ENCODE peak calls at places on chromosomes 11 and 22, in nine cellular contexts. One of them, this sample, is unnamed.

GRCh38 chr22:37267128-37267587 is 15.2 kb upstream of the CYTH4 start:
- DNase-seq in BE2C: peak
- DNase-seq in psoas muscle: peak
- DNase-seq in IMR-90: no peak
- DNase-seq in A549: no peak
- DNase-seq in left lung: peak
- DNase-seq in Panc1: no peak
- DNase-seq in WTC11: peak
- DNase-seq in brain microvascular endothelial cell: no peak
- DNase-seq in this sample: no peak

GRCh38 chr11:116472661-116473060 is 300.1 kb downstream of the BUD13 start:
- DNase-seq in A549: no peak
- DNase-seq in IMR-90: no peak
- DNase-seq in Panc1: no peak
- DNase-seq in WTC11: no peak
- DNase-seq in psoas muscle: no peak
- DNase-seq in left lung: no peak
- DNase-seq in BE2C: no peak
- DNase-seq in brain microvascular endothelial cell: no peak
- DNase-seq in this sample: no peak

GRCh38 chr22:46043339-46043738 is 66.4 kb upstream of the WNT7B start:
- DNase-seq in brain microvascular endothelial cell: no peak
- DNase-seq in left lung: no peak
- DNase-seq in WTC11: peak
- DNase-seq in BE2C: no peak
- DNase-seq in A549: no peak
- DNase-seq in psoas muscle: no peak
- DNase-seq in IMR-90: no peak
- DNase-seq in Panc1: no peak
- DNase-seq in this sample: no peak

GRCh38 chr11:65646288-65646734 is 8.4 kb downstream of the SIPA1 start:
- DNase-seq in A549: no peak
- DNase-seq in brain microvascular endothelial cell: no peak
- DNase-seq in psoas muscle: peak
- DNase-seq in BE2C: no peak
- DNase-seq in left lung: peak
- DNase-seq in IMR-90: no peak
- DNase-seq in Panc1: no peak
- DNase-seq in WTC11: no peak
- DNase-seq in this sample: no peak

GRCh38 chr11:79702303-79702702 is 261.5 kb upstream of the TENM4 start:
- DNase-seq in A549: no peak
- DNase-seq in BE2C: no peak
- DNase-seq in psoas muscle: no peak
- DNase-seq in left lung: no peak
- DNase-seq in Panc1: no peak
- DNase-seq in IMR-90: no peak
- DNase-seq in brain microvascular endothelial cell: no peak
- DNase-seq in WTC11: no peak
- DNase-seq in this sample: no peak

GRCh38 chr11:102950622-102951081 is 4.9 kb downstream of the MMP13 start:
- DNase-seq in psoas muscle: no peak
- DNase-seq in Panc1: no peak
- DNase-seq in IMR-90: peak
- DNase-seq in BE2C: no peak
- DNase-seq in WTC11: no peak
- DNase-seq in A549: peak
- DNase-seq in brain microvascular endothelial cell: no peak
- DNase-seq in left lung: no peak
- DNase-seq in this sample: peak

GRCh38 chr11:94664336-94664735 is 97.2 kb downstream of the PIWIL4 start:
- DNase-seq in left lung: no peak
- DNase-seq in Panc1: no peak
- DNase-seq in brain microvascular endothelial cell: no peak
- DNase-seq in WTC11: no peak
- DNase-seq in A549: peak
- DNase-seq in psoas muscle: no peak
- DNase-seq in BE2C: no peak
- DNase-seq in IMR-90: no peak
- DNase-seq in this sample: no peak

GRCh38 chr11:33633251-33634003 is 67.2 kb downstream of the C11orf91 start:
- DNase-seq in BE2C: no peak
- DNase-seq in brain microvascular endothelial cell: peak
- DNase-seq in Panc1: peak
- DNase-seq in IMR-90: peak
- DNase-seq in WTC11: no peak
- DNase-seq in left lung: no peak
- DNase-seq in A549: peak
- DNase-seq in psoas muscle: no peak
- DNase-seq in this sample: peak

GRCh38 chr11:83477772-83478171 is 191.6 kb upstream of the CCDC90B start:
- DNase-seq in psoas muscle: no peak
- DNase-seq in left lung: no peak
- DNase-seq in A549: no peak
- DNase-seq in IMR-90: no peak
- DNase-seq in WTC11: no peak
- DNase-seq in BE2C: no peak
- DNase-seq in Panc1: no peak
- DNase-seq in brain microvascular endothelial cell: no peak
- DNase-seq in this sample: no peak

GRCh38 chr11:11391169-11391568 is 38.1 kb upstream of the CSNK2A3 start:
- DNase-seq in psoas muscle: no peak
- DNase-seq in WTC11: no peak
- DNase-seq in IMR-90: no peak
- DNase-seq in A549: no peak
- DNase-seq in left lung: no peak
- DNase-seq in BE2C: no peak
- DNase-seq in Panc1: no peak
- DNase-seq in brain microvascular endothelial cell: no peak
- DNase-seq in this sample: no peak

GRCh38 chr11:115352805-115353483 is 151.3 kb downstream of the CADM1 start:
- DNase-seq in Panc1: no peak
- DNase-seq in left lung: no peak
- DNase-seq in BE2C: no peak
- DNase-seq in brain microvascular endothelial cell: no peak
- DNase-seq in IMR-90: peak
- DNase-seq in A549: no peak
- DNase-seq in psoas muscle: no peak
- DNase-seq in WTC11: no peak
- DNase-seq in this sample: no peak

GRCh38 chr11:61162092-61162935 is 1.1 kb upstream of the VPS37C start:
- DNase-seq in brain microvascular endothelial cell: peak
- DNase-seq in psoas muscle: no peak
- DNase-seq in A549: peak
- DNase-seq in BE2C: no peak
- DNase-seq in Panc1: no peak
- DNase-seq in IMR-90: peak
- DNase-seq in WTC11: no peak
- DNase-seq in left lung: no peak
- DNase-seq in this sample: peak

GRCh38 chr11:62613275-62613864 is 313 bp downstream of the ROM1 start:
- DNase-seq in A549: no peak
- DNase-seq in psoas muscle: no peak
- DNase-seq in left lung: no peak
- DNase-seq in BE2C: peak
- DNase-seq in WTC11: no peak
- DNase-seq in Panc1: no peak
- DNase-seq in IMR-90: no peak
- DNase-seq in brain microvascular endothelial cell: no peak
- DNase-seq in this sample: no peak

GRCh38 chr11:69462106-69463045 is 19.1 kb upstream of the LINC01488 start:
- DNase-seq in WTC11: no peak
- DNase-seq in BE2C: no peak
- DNase-seq in IMR-90: no peak
- DNase-seq in brain microvascular endothelial cell: no peak
- DNase-seq in A549: no peak
- DNase-seq in Panc1: no peak
- DNase-seq in left lung: peak
- DNase-seq in psoas muscle: peak
- DNase-seq in this sample: no peak

GRCh38 chr22:45294030-45294429 is 9.3 kb downstream of the UPK3A start:
- DNase-seq in left lung: no peak
- DNase-seq in BE2C: no peak
- DNase-seq in A549: no peak
- DNase-seq in psoas muscle: no peak
- DNase-seq in IMR-90: no peak
- DNase-seq in WTC11: no peak
- DNase-seq in brain microvascular endothelial cell: no peak
- DNase-seq in Panc1: no peak
- DNase-seq in this sample: no peak

GRCh38 chr11:123478352-123478986 is 48.4 kb downstream of the GRAMD1B start:
- DNase-seq in brain microvascular endothelial cell: peak
- DNase-seq in psoas muscle: peak
- DNase-seq in Panc1: peak
- DNase-seq in WTC11: peak
- DNase-seq in A549: peak
- DNase-seq in left lung: no peak
- DNase-seq in BE2C: peak
- DNase-seq in IMR-90: peak
- DNase-seq in this sample: peak

DNA sequence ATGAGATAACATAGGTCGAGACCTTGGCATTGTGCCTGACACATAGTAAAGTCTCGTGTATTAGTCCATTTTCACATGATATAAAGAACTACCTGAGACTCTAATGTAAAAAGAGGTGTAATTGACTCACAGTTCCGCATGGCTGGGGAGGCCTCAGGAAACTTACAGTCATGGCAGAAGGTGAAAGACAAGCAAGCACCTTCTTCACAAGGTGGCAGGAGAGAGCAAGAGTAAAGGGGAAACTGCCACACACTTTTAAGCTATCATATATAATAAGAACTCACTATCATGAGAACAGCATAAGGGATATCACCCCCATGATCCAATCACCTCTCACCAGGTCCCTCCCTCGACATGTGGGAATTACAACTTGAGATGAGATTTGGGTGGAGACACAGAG is 165.2 kb downstream of the SPON1 start:
- DNase-seq in WTC11: no peak
- DNase-seq in psoas muscle: no peak
- DNase-seq in A549: no peak
- DNase-seq in BE2C: no peak
- DNase-seq in Panc1: no peak
- DNase-seq in IMR-90: no peak
- DNase-seq in brain microvascular endothelial cell: no peak
- DNase-seq in left lung: no peak
- DNase-seq in this sample: no peak
- TF ChIP-seq CTCF in WTC11: no peak
- TF ChIP-seq CTCF in psoas muscle: no peak
- TF ChIP-seq CTCF in A549: no peak
- TF ChIP-seq CTCF in BE2C: no peak
- TF ChIP-seq CTCF in Panc1: peak
- TF ChIP-seq CTCF in IMR-90: no peak
- TF ChIP-seq CTCF in brain microvascular endothelial cell: no peak
- TF ChIP-seq CTCF in left lung: no peak
- TF ChIP-seq CTCF in this sample: no peak

GRCh38 chr11:44566952-44567875 is 1.8 kb downstream of the CD82 start:
- DNase-seq in left lung: no peak
- DNase-seq in BE2C: no peak
- DNase-seq in A549: no peak
- DNase-seq in psoas muscle: no peak
- DNase-seq in IMR-90: no peak
- DNase-seq in brain microvascular endothelial cell: no peak
- DNase-seq in WTC11: no peak
- DNase-seq in Panc1: no peak
- DNase-seq in this sample: no peak
- TF ChIP-seq CTCF in left lung: no peak
- TF ChIP-seq CTCF in BE2C: no peak
- TF ChIP-seq CTCF in A549: no peak
- TF ChIP-seq CTCF in psoas muscle: no peak
- TF ChIP-seq CTCF in IMR-90: peak
- TF ChIP-seq CTCF in brain microvascular endothelial cell: peak
- TF ChIP-seq CTCF in WTC11: no peak
- TF ChIP-seq CTCF in Panc1: no peak
- TF ChIP-seq CTCF in this sample: peak

DNA sequence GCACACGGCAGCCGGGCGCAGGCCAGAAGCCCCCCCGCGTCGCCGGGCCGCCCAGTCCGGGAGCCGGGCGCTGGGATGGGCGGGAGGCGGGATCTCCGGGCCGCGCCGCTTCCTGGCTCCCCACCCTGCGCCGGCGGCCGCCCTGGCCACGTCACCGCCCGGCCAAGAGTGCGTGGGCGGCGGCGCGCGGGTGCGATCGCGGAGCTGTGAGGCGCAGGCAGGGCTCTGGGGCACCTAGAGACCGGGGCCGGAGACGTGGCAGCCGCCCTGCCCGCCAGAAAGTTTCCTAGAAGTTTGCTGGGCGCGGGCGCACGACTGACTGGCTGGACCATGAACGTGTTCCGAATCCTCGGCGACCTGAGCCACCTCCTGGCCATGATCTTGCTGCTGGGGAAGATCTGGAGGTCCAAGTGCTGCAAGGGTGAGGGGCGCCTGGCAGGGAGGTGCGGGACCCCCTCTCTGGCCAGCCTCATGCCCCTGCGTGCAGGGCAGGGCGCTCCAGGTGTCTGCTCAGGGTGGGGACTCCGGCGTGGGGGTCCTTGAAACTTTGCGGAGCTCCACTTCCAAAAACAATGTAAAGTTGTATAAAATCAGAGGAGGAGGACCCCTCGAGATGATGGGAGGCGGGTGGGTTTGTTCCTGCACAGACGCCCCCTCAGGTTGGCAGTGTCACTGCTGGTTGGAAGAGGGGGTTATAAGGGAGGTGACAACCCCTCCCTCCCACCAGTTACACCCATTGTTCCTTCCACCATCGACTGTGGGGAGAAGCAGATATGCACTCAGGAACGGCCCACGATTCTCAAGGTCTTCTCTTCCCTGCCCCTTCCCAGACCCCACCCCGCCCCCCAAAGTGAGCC is at the start of gene KDELR3:
- DNase-seq in WTC11: peak
- DNase-seq in A549: no peak
- DNase-seq in IMR-90: peak
- DNase-seq in left lung: peak
- DNase-seq in brain microvascular endothelial cell: peak
- DNase-seq in Panc1: no peak
- DNase-seq in BE2C: peak
- DNase-seq in psoas muscle: peak
- DNase-seq in this sample: peak
- TF ChIP-seq CTCF in WTC11: no peak
- TF ChIP-seq CTCF in A549: no peak
- TF ChIP-seq CTCF in IMR-90: peak
- TF ChIP-seq CTCF in left lung: no peak
- TF ChIP-seq CTCF in brain microvascular endothelial cell: peak
- TF ChIP-seq CTCF in Panc1: no peak
- TF ChIP-seq CTCF in BE2C: peak
- TF ChIP-seq CTCF in psoas muscle: no peak
- TF ChIP-seq CTCF in this sample: peak

DNA sequence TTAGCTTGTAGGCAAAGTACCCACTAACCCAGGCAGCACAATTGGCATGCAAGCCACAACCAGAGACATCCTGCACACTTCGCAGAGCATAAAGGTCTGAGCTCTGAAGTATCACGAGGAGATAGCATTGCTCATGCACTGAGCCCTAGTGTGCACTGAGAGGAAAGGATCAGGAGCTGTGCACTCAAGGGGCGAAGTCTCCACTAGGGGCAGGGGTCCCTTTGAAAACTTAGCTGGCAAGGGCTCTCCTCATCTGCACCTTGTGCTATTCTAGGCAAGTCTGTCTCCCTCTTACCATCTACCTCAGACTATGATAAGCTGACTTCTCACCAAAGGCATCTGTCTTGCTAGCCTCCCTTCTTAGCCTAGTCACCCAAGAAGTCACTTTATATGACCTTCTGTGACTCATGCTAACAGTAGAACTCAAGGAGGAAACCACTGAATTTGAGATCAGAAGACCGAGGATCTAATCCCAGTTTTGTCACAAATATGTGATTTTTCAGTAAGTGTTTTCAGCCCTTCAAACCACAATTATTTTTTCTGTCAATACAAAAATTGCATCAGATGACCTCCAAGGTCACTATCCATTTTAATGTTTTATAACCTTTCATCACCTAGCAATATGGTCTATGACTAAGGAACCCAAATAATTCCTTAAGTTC is 1078.0 kb downstream of the NTM start:
- DNase-seq in IMR-90: no peak
- DNase-seq in psoas muscle: no peak
- DNase-seq in WTC11: no peak
- DNase-seq in A549: no peak
- DNase-seq in brain microvascular endothelial cell: peak
- DNase-seq in left lung: no peak
- DNase-seq in Panc1: no peak
- DNase-seq in BE2C: no peak
- DNase-seq in this sample: peak
- TF ChIP-seq CTCF in IMR-90: no peak
- TF ChIP-seq CTCF in psoas muscle: no peak
- TF ChIP-seq CTCF in WTC11: no peak
- TF ChIP-seq CTCF in A549: no peak
- TF ChIP-seq CTCF in brain microvascular endothelial cell: peak
- TF ChIP-seq CTCF in left lung: no peak
- TF ChIP-seq CTCF in Panc1: no peak
- TF ChIP-seq CTCF in BE2C: no peak
- TF ChIP-seq CTCF in this sample: peak

This sample was measured in HFFc6.